ENCODE peak calls at places on chromosome X, in seven cellular contexts. U, N, C, J, S, Z and L are unnamed samples.

GRCh38 chrX:12777670-12778069 is 13.5 kb upstream of the PRPS2 start:
- DNase-seq in U (peak), N (no peak), C (no peak), J (no peak), S (no peak), Z (no peak), L (no peak)

GRCh38 chrX:119249836-119250340 is 13.8 kb downstream of the PGRMC1 start:
- DNase-seq in U (no peak), N (no peak), C (no peak), J (no peak), S (no peak), Z (no peak), L (no peak)

GRCh38 chrX:153956044-153956907 is 11.8 kb upstream of the RENBP start:
- DNase-seq in U (no peak), N (no peak), C (no peak), J (no peak), S (no peak), Z (no peak), L (no peak)

GRCh38 chrX:18833071-18833731 is 125.8 kb downstream of the PPEF1 start:
- DNase-seq in U (no peak), N (no peak), C (no peak), J (no peak), S (peak), Z (no peak), L (peak)

GRCh38 chrX:12065251-12065650 is 73.0 kb upstream of the FRMPD4 start:
- DNase-seq in U (peak), N (no peak), C (peak), J (no peak), S (peak), Z (no peak), L (no peak)

GRCh38 chrX:121876316-121876715 is 828.9 kb downstream of the GLUD2 start:
- DNase-seq in U (no peak), N (no peak), C (no peak), J (peak), S (peak), Z (no peak), L (peak)

GRCh38 chrX:15073313-15073712 is 196.6 kb downstream of the ASB9 start:
- DNase-seq in U (no peak), N (no peak), C (no peak), J (no peak), S (no peak), Z (no peak), L (no peak)

GRCh38 chrX:130216312-130216711 is 44.5 kb downstream of the RAB33A start:
- DNase-seq in U (no peak), N (no peak), C (no peak), J (no peak), S (peak), Z (no peak), L (no peak)

GRCh38 chrX:134692990-134693389 is 34.7 kb upstream of the PLAC1 start:
- DNase-seq in U (peak), N (no peak), C (no peak), J (peak), S (peak), Z (no peak), L (no peak)

GRCh38 chrX:153625271-153626024 is 21.6 kb upstream of the DUSP9 start:
- DNase-seq in U (no peak), N (no peak), C (no peak), J (no peak), S (no peak), Z (no peak), L (no peak)

GRCh38 chrX:41332408-41332987 is 1.5 kb upstream of the DDX3X start:
- DNase-seq in U (peak), N (no peak), C (no peak), J (no peak), S (peak), Z (no peak), L (no peak)

GRCh38 chrX:117744958-117745357 is 371.7 kb downstream of the KLHL13 start:
- DNase-seq in U (no peak), N (no peak), C (no peak), J (no peak), S (no peak), Z (no peak), L (no peak)

GRCh38 chrX:106898462-106898861 is 4.7 kb downstream of the RIPPLY1 start:
- DNase-seq in U (peak), N (no peak), C (peak), J (no peak), S (peak), Z (no peak), L (peak)

GRCh38 chrX:123960956-123961267 is 594 bp upstream of the STAG2 start:
- DNase-seq in U (no peak), N (no peak), C (no peak), J (no peak), S (no peak), Z (no peak), L (no peak)

GRCh38 chrX:70480660-70481018 is 36.0 kb downstream of the DLG3 start:
- DNase-seq in U (no peak), N (no peak), C (no peak), J (no peak), S (no peak), Z (no peak), L (no peak)

GRCh38 chrX:55640854-55641253 is 17.7 kb downstream of the FOXR2 start:
- DNase-seq in U (no peak), N (no peak), C (no peak), J (no peak), S (no peak), Z (no peak), L (no peak)

GRCh38 chrX:121260568-121261240 is 213.3 kb downstream of the GLUD2 start:
- DNase-seq in U (no peak), N (no peak), C (peak), J (no peak), S (no peak), Z (no peak), L (no peak)

GRCh38 chrX:57918750-57919436 is 8.6 kb upstream of the ZXDA start:
- DNase-seq in U (peak), N (no peak), C (no peak), J (no peak), S (peak), Z (no peak), L (peak)

GRCh38 chrX:112630187-112630586 is 49.6 kb downstream of the LHFPL1 start:
- DNase-seq in U (no peak), N (no peak), C (no peak), J (no peak), S (peak), Z (no peak), L (peak)

GRCh38 chrX:43267652-43268051 is 388.4 kb upstream of the MAOA start:
- DNase-seq in U (no peak), N (no peak), C (no peak), J (no peak), S (no peak), Z (no peak), L (no peak)

GRCh38 chrX:41542151-41542935 is 95.2 kb downstream of the NYX start:
- DNase-seq in U (no peak), N (no peak), C (no peak), J (no peak), S (peak), Z (no peak), L (no peak)

GRCh38 chrX:130902783-130903613 is at the start of gene ENOX2:
- DNase-seq in U (peak), N (peak), C (peak), J (peak), S (peak), Z (peak), L (peak)